ENCODE peak calls at places on chromosomes 2 and 18, in seven cellular contexts. E, G, V, A, K, W and Z are unnamed samples. For H3K9me3, the result is how much of the 10 kb centered on the place peaks cover.

GRCh38 chr2:28343971-28344715 is 48.5 kb upstream of the FOSL2 start:
- ATAC-seq in V (no peak), G (no peak), K (no peak), E (no peak), A (no peak), W (peak), Z (no peak)

GRCh38 chr2:71482055-71482454 is 28.7 kb downstream of the DYSF start:
- ATAC-seq in V (no peak), G (no peak), E (no peak), A (no peak), K (no peak), W (no peak), Z (no peak)

GRCh38 chr2:134445981-134446380 is 192.1 kb downstream of the MGAT5 start:
- ATAC-seq in E (no peak), W (no peak), V (no peak), A (no peak), G (no peak), K (no peak), Z (no peak)

GRCh38 chr18:22391571-22392359 is 25.9 kb downstream of the CTAGE1 start:
- ATAC-seq in E (no peak), W (no peak), V (no peak), A (no peak), K (peak), G (peak), Z (no peak)

GRCh38 chr2:15223887-15224286 is 337.2 kb downstream of the NBAS start:
- ATAC-seq in V (peak), W (peak), E (no peak), A (no peak), K (peak), G (no peak), Z (no peak)

GRCh38 chr2:9803023-9803805 is 40.1 kb upstream of the TAF1B start:
- ATAC-seq in A (peak), K (no peak), E (no peak), W (no peak), G (no peak), V (no peak), Z (no peak)

GRCh38 chr2:49807689-49808088 is 653.4 kb upstream of the FSHR start:
- ATAC-seq in K (no peak), A (no peak), W (no peak), V (no peak), G (no peak), E (no peak), Z (no peak)

GRCh38 chr2:36270758-36271157 is 84.8 kb upstream of the CRIM1 start:
- ATAC-seq in W (no peak), V (no peak), K (no peak), A (no peak), E (no peak), G (no peak), Z (no peak)

GRCh38 chr2:223121317-223121716 is 69.3 kb downstream of the KCNE4 start:
- ATAC-seq in E (no peak), V (no peak), K (no peak), W (no peak), G (no peak), A (no peak), Z (no peak)

GRCh38 chr2:216283038-216283900 is 89.0 kb downstream of the MARCHF4 start:
- ATAC-seq in A (no peak), V (no peak), K (peak), G (no peak), E (no peak), W (peak), Z (no peak)

GRCh38 chr2:64273524-64274398 is 129.5 kb upstream of the PELI1 start:
- ATAC-seq in A (peak), K (peak), W (peak), V (peak), G (peak), E (peak), Z (peak)

GRCh38 chr2:45911503-45911902 is 260.0 kb downstream of the PRKCE start:
- ATAC-seq in A (no peak), W (no peak), V (no peak), E (no peak), G (no peak), K (no peak), Z (no peak)

GRCh38 chr2:138017824-138018223 is 53.6 kb downstream of the HNMT start:
- ATAC-seq in K (no peak), A (no peak), G (no peak), E (no peak), W (no peak), V (no peak), Z (no peak)

GRCh38 chr2:12430036-12430795 is 286.5 kb upstream of the TRIB2 start:
- ATAC-seq in G (no peak), E (no peak), V (no peak), W (no peak), A (no peak), K (peak), Z (no peak)

GRCh38 chr2:24317491-24317920 is 42.8 kb downstream of the ITSN2 start:
- ATAC-seq in V (no peak), K (peak), W (peak), A (peak), G (peak), E (peak), Z (no peak)

GRCh38 chr2:27233341-27233740 is 16.2 kb downstream of the CAD start:
- ATAC-seq in A (no peak), E (peak), G (no peak), W (no peak), V (no peak), K (no peak), Z (no peak)

GRCh38 chr18:32771169-32771751 is 1.6 kb downstream of the KLHL14 start:
- ATAC-seq in A (peak), G (no peak), V (peak), K (peak), W (peak), E (no peak), Z (peak)

GRCh38 chr2:42762155-42762554 is 1.8 kb downstream of the OXER1 start:
- ATAC-seq in W (no peak), A (no peak), K (no peak), V (no peak), E (no peak), G (no peak), Z (no peak)

GRCh38 chr18:59246796-59247195 is 26.5 kb downstream of the RAX start:
- ATAC-seq in E (no peak), W (no peak), V (no peak), A (no peak), G (no peak), K (no peak), Z (no peak)

GRCh38 chr2:159153463-159153862 is 133.0 kb downstream of the WDSUB1 start:
- ATAC-seq in K (peak), G (no peak), V (peak), W (no peak), A (no peak), E (peak), Z (no peak)

GRCh38 chr18:10951631-10952544 is 197.5 kb downstream of the PIEZO2 start:
- ATAC-seq in K (no peak), E (no peak), V (no peak), A (peak), G (no peak), W (no peak), Z (no peak)

GRCh38 chr2:207269021-207269420 is 103.3 kb upstream of the KLF7 start:
- ATAC-seq in G (no peak), K (no peak), V (no peak), A (no peak), E (no peak), W (peak), Z (no peak)

GRCh38 chr2:3142961-3143571 is 234.6 kb downstream of the EIPR1 start:
- ATAC-seq in G (no peak), V (no peak), A (peak), E (no peak), W (peak), K (no peak), Z (no peak)

GRCh38 chr18:78499586-78499985 is 480.0 kb upstream of the SALL3 start:
- ATAC-seq in A (no peak), G (no peak), V (no peak), W (no peak), K (no peak), E (no peak), Z (no peak)

GRCh38 chr18:78506031-78506461 is 473.6 kb upstream of the SALL3 start:
- ATAC-seq in E (no peak), K (no peak), G (no peak), A (no peak), W (no peak), V (no peak), Z (no peak)

GRCh38 chr18:78507217-78507616 is 472.4 kb upstream of the SALL3 start:
- ATAC-seq in A (no peak), W (no peak), G (no peak), K (no peak), E (no peak), V (no peak), Z (no peak)

GRCh38 chr18:78501251-78501650 is 478.4 kb upstream of the SALL3 start:
- ATAC-seq in K (no peak), E (no peak), W (no peak), A (no peak), V (no peak), G (no peak), Z (no peak)

GRCh38 chr18:78503129-78503528 is 476.5 kb upstream of the SALL3 start:
- ATAC-seq in V (no peak), E (no peak), G (no peak), K (no peak), A (no peak), W (no peak), Z (no peak)
- H3K9me3 ChIP-seq in V (under half), E (under half), G (under half), K (under half), A (under half), W (under half), Z (under half)

GRCh38 chr2:68946117-68946516 is 6.6 kb downstream of the GKN2 start:
- ATAC-seq in V (peak), G (no peak), A (peak), E (no peak), K (peak), W (peak), Z (no peak)

GRCh38 chr2:68940369-68940768 is 12.3 kb downstream of the GKN2 start:
- ATAC-seq in E (no peak), A (no peak), K (no peak), V (no peak), W (no peak), G (no peak), Z (no peak)

GRCh38 chr2:68943581-68944568 is 8.8 kb downstream of the GKN2 start:
- ATAC-seq in W (peak), A (peak), K (peak), V (peak), E (peak), G (peak), Z (peak)

GRCh38 chr2:68939962-68940361 is 12.7 kb downstream of the GKN2 start:
- ATAC-seq in A (no peak), W (no peak), K (no peak), E (no peak), V (no peak), G (no peak), Z (no peak)

DNA sequence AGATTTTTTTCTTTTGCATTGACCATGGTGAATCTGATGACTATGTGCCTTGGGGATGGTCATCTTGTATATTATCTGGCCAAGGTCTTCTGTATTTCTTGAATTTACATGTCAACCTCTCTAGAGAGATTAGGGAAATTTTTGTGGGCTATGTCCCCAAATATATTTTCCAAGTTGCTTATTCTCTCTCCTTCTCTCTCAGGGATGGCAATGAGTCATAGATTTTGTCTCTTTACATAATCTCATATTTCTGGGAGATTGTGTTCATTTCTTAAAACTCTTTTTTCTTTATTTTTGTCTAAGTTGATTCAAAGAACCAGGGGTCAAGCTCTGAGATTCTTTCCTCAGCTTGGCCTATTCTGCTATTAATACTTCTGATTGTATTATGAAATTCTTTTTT is 9.9 kb downstream of the GKN2 start:
- ATAC-seq in K (no peak), E (no peak), V (no peak), G (no peak), W (no peak), A (no peak), Z (no peak)
- H3K9me3 ChIP-seq in K (under half), E (under half), V (under half), G (under half), W (under half), A (under half), Z (under half)

GRCh38 chr18:35352283-35352682 is 8.1 kb upstream of the ZNF24 start:
- ATAC-seq in E (no peak), V (no peak), W (no peak), K (no peak), A (no peak), G (no peak), Z (no peak)
- H3K9me3 ChIP-seq in E (under half), V (under half), W (under half), K (under half), A (under half), G (under half), Z (under half)

GRCh38 chr2:173802518-173802917 is 162.7 kb downstream of the SP3 start:
- ATAC-seq in E (no peak), V (no peak), W (no peak), A (no peak), K (no peak), G (no peak), Z (no peak)
- H3K9me3 ChIP-seq in E (under half), V (under half), W (under half), A (under half), K (under half), G (under half), Z (under half)

GRCh38 chr2:59398081-59398480 is 1155.4 kb downstream of the BCL11A start:
- ATAC-seq in W (no peak), G (no peak), V (no peak), E (no peak), K (no peak), A (no peak), Z (no peak)
- H3K9me3 ChIP-seq in W (under half), G (under half), V (under half), E (under half), K (under half), A (under half), Z (under half)

GRCh38 chr18:27541293-27541692 is 356.2 kb upstream of the CHST9 start:
- ATAC-seq in W (no peak), V (no peak), A (no peak), G (no peak), E (no peak), K (no peak), Z (no peak)

GRCh38 chr18:27549335-27550039 is 364.4 kb upstream of the CHST9 start:
- ATAC-seq in K (no peak), G (no peak), W (no peak), V (no peak), A (no peak), E (no peak), Z (no peak)

GRCh38 chr18:27544211-27544610 is 359.1 kb upstream of the CHST9 start:
- ATAC-seq in W (no peak), V (no peak), K (no peak), E (no peak), G (no peak), A (no peak), Z (no peak)

DNA sequence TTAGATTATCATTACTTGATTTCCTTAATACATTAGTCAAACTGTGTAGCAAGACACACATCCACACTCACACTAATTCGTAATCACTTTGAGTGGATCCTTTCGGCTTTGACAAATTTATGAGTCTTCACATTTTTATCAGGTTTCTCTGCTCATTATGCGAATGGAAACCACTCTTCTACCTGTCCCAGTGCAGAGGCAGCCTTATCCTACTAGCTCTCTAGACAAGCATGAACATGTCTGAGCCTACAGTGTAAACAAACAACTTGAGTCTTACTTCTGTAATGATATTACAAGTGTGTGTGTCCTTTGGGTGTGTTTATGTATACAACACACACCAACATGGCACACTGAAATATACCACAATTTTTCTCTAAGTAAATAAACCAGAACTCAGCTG is 361.9 kb upstream of the CHST9 start:
- ATAC-seq in K (no peak), V (no peak), G (no peak), E (no peak), W (no peak), A (no peak), Z (no peak)
- H3K9me3 ChIP-seq in K (under half), V (under half), G (under half), E (under half), W (under half), A (under half), Z (under half)